ENCODE peak calls at places on chromosome 2, in six cellular contexts. W is activated gamma-delta T cell treated with anti-CD3 and anti-CD28 coated beads, Interleukin-2, amount 50 U/mL, for 16 hours; K is RWPE1; I is AG09319; F is AG10803; L is NCI-H510A treated with DMSO at 0.1 percent for 48 hours. P is an unnamed sample.

GRCh38 chr2:2662037-2662846 is 331.2 kb upstream of the MYT1L start:
- DNase-seq in I (no peak), L (peak; percentile 75), K (no peak), W (no peak), F (no peak), P (no peak)

GRCh38 chr2:19987936-19988335 is 2.0 kb downstream of the WDR35 start:
- DNase-seq in L (no peak), I (no peak), K (no peak), F (no peak), W (no peak), P (no peak)

GRCh38 chr2:45578056-45578843 is 32.8 kb downstream of the SRBD1 start:
- DNase-seq in W (no peak), K (no peak), L (no peak), F (peak; percentile 51), I (no peak), P (no peak)

GRCh38 chr2:217953011-217953481 is 49.7 kb downstream of the TNS1 start:
- DNase-seq in L (no peak), F (no peak), W (no peak), I (no peak), K (no peak), P (no peak)

GRCh38 chr2:184472481-184472880 is 125.8 kb upstream of the ZNF804A start:
- DNase-seq in K (no peak), F (no peak), W (no peak), I (no peak), L (no peak), P (no peak)

GRCh38 chr2:191363267-191363666 is 118.1 kb downstream of the MYO1B start:
- DNase-seq in F (no peak), K (no peak), W (no peak), I (no peak), L (no peak), P (no peak)

GRCh38 chr2:232532406-232532805 is 6.4 kb downstream of the CHRND start:
- DNase-seq in L (no peak), I (no peak), K (no peak), W (no peak), F (no peak), P (no peak)

GRCh38 chr2:180742809-180743208 is 237.6 kb upstream of the UBE2E3 start:
- DNase-seq in K (peak; percentile 76), I (no peak), F (no peak), W (no peak), L (no peak), P (no peak)

GRCh38 chr2:234710587-234710986 is 213.7 kb upstream of the ARL4C start:
- DNase-seq in L (peak; percentile 12), W (no peak), K (no peak), F (peak; percentile 21), I (no peak), P (no peak)

GRCh38 chr2:117771969-117772630 is 42.4 kb upstream of the DDX18 start:
- DNase-seq in F (peak; percentile 45), L (peak; percentile 50), K (peak; percentile 19), W (no peak), I (peak; percentile 7), P (no peak)

P was measured in NK-92 treated with Interleukin-12 subunit alpha and Interleukin-12 subunit beta, amount 100 ng/mL, for 24 hours.